ENCODE peak calls at places on chromosomes 3 and 15, in five cellular contexts. X, G, F, U and A are unnamed samples. For H3K27me3, the result is how much of the 10 kb centered on the place peaks cover.

GRCh38 chr3:177195242-177195940 is 1.9 kb downstream of the TBL1XR1 start:
- DNase-seq in X (peak), G (no peak), F (no peak), U (peak), A (peak)

GRCh38 chr3:127439621-127440020 is 150.9 kb downstream of the TPRA1 start:
- DNase-seq in X (no peak), G (no peak), F (no peak), U (no peak), A (no peak)

GRCh38 chr3:184040010-184040409 is 8.5 kb downstream of the HTR3D start:
- DNase-seq in X (peak), G (no peak), F (no peak), U (peak), A (no peak)

GRCh38 chr3:13085081-13085845 is 12.0 kb upstream of the IQSEC1 start:
- DNase-seq in X (no peak), G (no peak), F (no peak), U (no peak), A (no peak)

GRCh38 chr3:11091088-11091590 is 63.2 kb upstream of the HRH1 start:
- DNase-seq in X (no peak), G (no peak), F (no peak), U (no peak), A (no peak)

GRCh38 chr3:184778426-184779332 is 33.3 kb upstream of the VPS8 start:
- DNase-seq in X (no peak), G (no peak), F (no peak), U (no peak), A (no peak)

GRCh38 chr3:192818126-192818525 is 90.8 kb upstream of the FGF12 start:
- DNase-seq in X (no peak), G (no peak), F (no peak), U (no peak), A (no peak)

GRCh38 chr3:123202451-123202850 is 708 bp downstream of the SEC22A start:
- DNase-seq in X (peak), G (no peak), F (no peak), U (no peak), A (no peak)

GRCh38 chr3:132726341-132726823 is 4.2 kb upstream of the NPHP3 start:
- DNase-seq in X (peak), G (no peak), F (no peak), U (no peak), A (no peak)

GRCh38 chr15:39130556-39131379 is 450.1 kb upstream of the THBS1 start:
- DNase-seq in X (no peak), G (no peak), F (no peak), U (no peak), A (no peak)

GRCh38 chr15:35019401-35020327 is 31.6 kb upstream of the ZNF770 start:
- DNase-seq in X (peak), G (no peak), F (peak), U (no peak), A (no peak)

GRCh38 chr3:131053021-131053420 is 26.3 kb downstream of the NEK11 start:
- DNase-seq in X (no peak), G (no peak), F (no peak), U (no peak), A (no peak)

GRCh38 chr15:49155834-49156627 is 632 bp upstream of the COPS2 start:
- DNase-seq in X (peak), G (no peak), F (no peak), U (peak), A (no peak)

GRCh38 chr15:43550527-43551363 is 33.3 kb downstream of the MAP1A start:
- DNase-seq in X (no peak), G (no peak), F (no peak), U (no peak), A (no peak)

GRCh38 chr15:67785431-67785830 is 39.9 kb upstream of the SKOR1 start:
- DNase-seq in X (no peak), G (no peak), F (no peak), U (no peak), A (no peak)

GRCh38 chr3:2090095-2090494 is 8.6 kb upstream of the CNTN4 start:
- DNase-seq in X (no peak), G (no peak), F (no peak), U (no peak), A (no peak)

GRCh38 chr3:31522152-31522551 is 10.6 kb upstream of the STT3B start:
- DNase-seq in X (no peak), G (no peak), F (no peak), U (no peak), A (no peak)

DNA sequence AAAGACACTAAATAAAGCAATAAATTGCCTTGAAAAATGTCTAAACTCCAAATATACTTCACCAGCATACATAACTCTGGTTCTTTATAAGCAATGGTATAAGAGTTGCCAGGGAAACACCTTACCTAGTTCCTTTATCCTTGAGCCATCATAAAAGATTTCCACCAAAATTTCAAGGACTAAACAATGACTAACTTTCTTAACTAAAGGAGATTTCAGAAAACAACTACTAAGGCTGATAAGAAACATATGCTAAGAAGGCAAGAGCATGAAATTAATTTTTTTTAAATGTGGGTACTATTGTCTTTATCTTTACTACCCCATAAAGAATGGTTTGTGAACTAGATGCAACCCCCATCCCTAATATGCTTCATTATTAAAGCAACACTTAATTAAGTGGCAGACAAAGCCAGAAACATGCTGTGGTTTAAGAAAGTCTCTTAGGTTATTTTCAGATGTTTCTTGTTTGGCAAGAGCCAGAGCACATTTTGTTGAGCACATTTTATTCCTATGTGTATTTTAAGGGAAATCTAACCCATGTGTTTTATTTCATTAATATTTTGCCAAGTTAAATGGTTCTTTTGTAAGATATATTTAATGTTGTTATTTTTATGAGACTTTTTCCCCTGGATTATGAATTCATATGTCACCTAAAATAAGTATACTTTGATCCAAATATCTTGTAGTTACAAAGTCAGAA is 17.4 kb upstream of the VEPH1 start:
- DNase-seq in X (no peak), G (no peak), F (no peak), U (no peak), A (no peak)
- H3K27ac ChIP-seq in X (no peak), G (peak), F (no peak), U (no peak), A (peak)

GRCh38 chr15:70528270-70528706 is 235.1 kb downstream of the UACA start:
- DNase-seq in X (no peak), G (no peak), F (no peak), U (no peak), A (no peak)

GRCh38 chr15:70524470-70524869 is 238.9 kb downstream of the UACA start:
- DNase-seq in X (no peak), G (no peak), F (no peak), U (no peak), A (no peak)

GRCh38 chr15:70526974-70527325 is 236.4 kb downstream of the UACA start:
- DNase-seq in X (no peak), G (no peak), F (no peak), U (no peak), A (no peak)

GRCh38 chr15:70525551-70525950 is 237.8 kb downstream of the UACA start:
- DNase-seq in X (no peak), G (no peak), F (no peak), U (no peak), A (no peak)

DNA sequence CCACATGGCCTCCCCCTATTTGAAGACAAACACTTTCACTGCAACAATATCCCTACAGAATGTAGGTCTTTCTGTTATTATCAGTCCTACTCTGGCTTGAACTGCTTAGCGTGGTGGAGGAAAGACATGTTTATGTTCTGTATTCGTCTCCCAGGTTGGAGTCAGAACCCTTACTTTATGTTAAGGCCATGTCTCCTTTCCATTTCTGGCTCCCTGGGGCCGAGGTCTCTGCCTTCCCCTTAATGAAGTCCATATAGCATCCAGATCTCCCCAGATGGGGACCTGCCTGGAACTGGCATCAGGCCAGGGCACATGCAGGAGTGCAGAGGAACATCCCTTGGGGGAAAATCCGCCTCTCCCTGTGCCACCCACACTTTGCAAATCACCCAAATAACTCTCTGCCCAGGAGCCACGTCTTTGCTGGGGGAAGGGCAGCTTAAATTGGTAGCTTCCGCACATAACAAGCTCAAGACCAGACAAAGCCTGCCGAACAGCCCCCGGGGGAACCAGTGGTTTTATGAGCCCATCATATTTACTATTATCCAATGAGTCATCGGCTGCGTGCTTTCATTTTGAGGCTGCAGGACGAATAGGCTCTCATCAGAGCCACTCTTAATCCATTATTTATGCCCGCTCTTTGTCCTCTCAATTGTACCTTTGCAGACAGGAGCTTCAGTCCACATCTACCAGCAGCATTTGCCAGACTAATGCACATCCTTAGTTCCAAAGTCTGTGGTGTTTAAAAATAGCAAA is 237.0 kb downstream of the UACA start:
- DNase-seq in X (no peak), G (no peak), F (no peak), U (no peak), A (no peak)
- H3K27me3 ChIP-seq in X (under half), G (under half), F (under half), U (under half), A (under half)

GRCh38 chr15:62920569-62921502 is 121.7 kb upstream of the TPM1 start:
- DNase-seq in X (no peak), G (peak), F (no peak), U (peak), A (peak)
- H3K27ac ChIP-seq in X (no peak), G (peak), F (no peak), U (peak), A (peak)

GRCh38 chr3:71752911-71753715 is 542 bp upstream of the GPR27 start:
- DNase-seq in X (peak), G (no peak), F (no peak), U (peak), A (no peak)
- H3K27me3 ChIP-seq in X (half or more), G (half or more), F (under half), U (under half), A (under half)

GRCh38 chr3:48405971-48406370 is 23.9 kb downstream of the PLXNB1 start:
- DNase-seq in X (no peak), G (no peak), F (no peak), U (no peak), A (no peak)

GRCh38 chr3:48404440-48405342 is 25.2 kb downstream of the PLXNB1 start:
- DNase-seq in X (no peak), G (no peak), F (no peak), U (peak), A (peak)

GRCh38 chr3:48405343-48405881 is 24.5 kb downstream of the PLXNB1 start:
- DNase-seq in X (no peak), G (no peak), F (no peak), U (no peak), A (no peak)

GRCh38 chr3:48407542-48408099 is 22.3 kb downstream of the PLXNB1 start:
- DNase-seq in X (no peak), G (no peak), F (no peak), U (peak), A (peak)

DNA sequence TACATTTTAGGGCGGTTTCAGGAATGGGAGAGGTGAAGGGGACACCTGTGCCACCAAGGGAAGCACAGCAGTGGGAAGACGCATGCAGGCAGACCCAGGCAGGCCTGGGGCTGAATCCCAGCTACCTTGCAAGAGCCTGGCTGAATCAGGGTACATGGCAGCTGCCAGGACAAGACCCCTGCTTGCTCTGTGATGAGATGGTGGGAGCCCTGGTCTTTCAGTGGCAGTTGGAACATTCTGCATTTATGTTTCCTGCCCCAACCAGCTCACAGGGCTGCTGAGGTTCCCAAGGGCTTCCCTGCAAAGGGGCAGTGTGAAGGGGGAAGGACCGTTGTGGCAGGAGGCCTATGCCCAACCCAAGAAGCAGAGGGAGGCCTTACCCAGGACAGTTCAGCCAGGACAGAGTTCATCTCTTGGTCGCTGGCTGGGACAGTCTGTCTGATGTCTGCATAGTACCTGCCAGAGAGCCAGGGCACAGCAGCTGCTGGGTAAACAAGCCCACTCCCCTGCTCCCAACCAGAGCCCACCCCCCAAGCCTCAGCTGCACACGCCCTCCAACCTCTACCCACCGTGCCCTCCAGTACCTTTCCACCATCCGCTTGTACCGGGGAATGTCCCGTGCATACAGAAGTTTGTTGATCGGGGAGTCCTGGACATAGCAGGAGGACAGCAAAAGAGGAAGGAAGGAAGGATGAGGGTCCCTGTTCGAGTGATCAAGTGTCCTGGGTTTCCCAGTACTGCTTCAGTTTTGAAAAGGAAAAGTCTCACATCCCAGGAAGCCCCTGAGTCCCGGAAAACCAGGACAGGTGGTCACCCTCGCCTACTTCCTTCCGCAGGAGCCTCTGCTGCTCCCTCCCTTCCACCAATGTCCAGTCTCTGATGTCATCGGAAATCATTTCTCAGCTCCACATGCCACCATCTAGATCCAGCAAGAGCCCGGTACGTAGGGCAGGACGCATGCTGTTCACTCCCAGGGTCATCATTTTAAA is 23.1 kb downstream of the PLXNB1 start:
- DNase-seq in X (no peak), G (no peak), F (no peak), U (peak), A (no peak)
- H3K27ac ChIP-seq in X (no peak), G (no peak), F (no peak), U (no peak), A (no peak)